ENCODE peak calls at places on chromosomes 11 and 22, in nine cellular contexts. O is HL-60, S is kidney, E is fibroblast of lung, H is epithelial cell of esophagus, G is GM12864, X is IMR-90, Q is fibroblast of mammary gland, B is pancreas. A is an unnamed sample.

GRCh38 chr11:8338138-8338537 is 74.5 kb upstream of the LMO1 start:
- DNase-seq in O (peak), S (no peak), E (peak), H (peak), G (no peak), X (peak), Q (peak), B (no peak), A (no peak)

GRCh38 chr11:12091957-12092558 is 18.3 kb upstream of the MICAL2 start:
- DNase-seq in O (no peak), S (no peak), E (no peak), H (no peak), G (no peak), X (no peak), Q (no peak), B (no peak), A (no peak)

GRCh38 chr11:64813826-64814225 is 3.5 kb upstream of the MEN1 start:
- DNase-seq in O (no peak), S (no peak), E (no peak), H (no peak), G (no peak), X (no peak), Q (no peak), B (peak), A (no peak)

GRCh38 chr11:6646040-6646439 is 9.6 kb downstream of the DCHS1 start:
- DNase-seq in O (peak), S (peak), E (peak), H (no peak), G (no peak), X (peak), Q (peak), B (no peak), A (peak)

GRCh38 chr11:61814958-61815789 is 1.6 kb downstream of the FADS1 start:
- DNase-seq in O (peak), S (peak), E (peak), H (peak), G (peak), X (peak), Q (peak), B (peak), A (peak)

GRCh38 chr22:24894998-24895397 is 51.5 kb downstream of the LHFPL7 start:
- DNase-seq in O (peak), S (peak), E (peak), H (peak), G (no peak), X (no peak), Q (peak), B (peak), A (peak)

GRCh38 chr11:12785901-12786300 is 111.7 kb downstream of the TEAD1 start:
- DNase-seq in O (no peak), S (no peak), E (no peak), H (no peak), G (no peak), X (no peak), Q (no peak), B (peak), A (no peak)

GRCh38 chr11:77067776-77068460 is 1.1 kb downstream of the CAPN5 start:
- DNase-seq in O (no peak), S (peak), E (no peak), H (no peak), G (no peak), X (no peak), Q (no peak), B (no peak), A (no peak)

GRCh38 chr11:19422257-19422656 is 181.5 kb upstream of the E2F8 start:
- DNase-seq in O (no peak), S (no peak), E (no peak), H (no peak), G (no peak), X (no peak), Q (no peak), B (no peak), A (no peak)

GRCh38 chr11:130428271-130428670 is at the start of gene ADAMTS8:
- DNase-seq in O (no peak), S (no peak), E (no peak), H (no peak), G (no peak), X (no peak), Q (no peak), B (no peak), A (no peak)

GRCh38 chr11:73423506-73423905 is 47.3 kb downstream of the RELT start:
- DNase-seq in O (no peak), S (no peak), E (no peak), H (peak), G (no peak), X (no peak), Q (no peak), B (no peak), A (no peak)

GRCh38 chr11:12233602-12233925 is 123.2 kb downstream of the MICAL2 start:
- DNase-seq in O (no peak), S (no peak), E (no peak), H (no peak), G (no peak), X (no peak), Q (no peak), B (no peak), A (no peak)

GRCh38 chr11:83641511-83641910 is 355.3 kb upstream of the CCDC90B start:
- DNase-seq in O (no peak), S (no peak), E (peak), H (no peak), G (no peak), X (peak), Q (peak), B (no peak), A (peak)

GRCh38 chr22:32144875-32145274 is 14.2 kb downstream of the C22orf42 start:
- DNase-seq in O (peak), S (no peak), E (no peak), H (peak), G (no peak), X (no peak), Q (no peak), B (no peak), A (no peak)

GRCh38 chr11:19511413-19512183 is 201.0 kb upstream of the NAV2 start:
- DNase-seq in O (no peak), S (peak), E (peak), H (no peak), G (no peak), X (no peak), Q (peak), B (no peak), A (no peak)

GRCh38 chr22:47655930-47656329 is 893.5 kb downstream of the TBC1D22A start:
- DNase-seq in O (no peak), S (no peak), E (no peak), H (no peak), G (no peak), X (no peak), Q (no peak), B (no peak), A (no peak)

GRCh38 chr11:110565690-110566336 is 136.1 kb downstream of the FDX1 start:
- DNase-seq in O (no peak), S (no peak), E (no peak), H (peak), G (no peak), X (no peak), Q (no peak), B (no peak), A (no peak)

GRCh38 chr11:82823635-82824614 is 76.3 kb downstream of the PRCP start:
- DNase-seq in O (no peak), S (no peak), E (no peak), H (no peak), G (no peak), X (no peak), Q (no peak), B (no peak), A (no peak)

GRCh38 chr11:131033151-131033651 is 116.9 kb upstream of the SNX19 start:
- DNase-seq in O (no peak), S (peak), E (peak), H (peak), G (no peak), X (peak), Q (peak), B (peak), A (peak)

GRCh38 chr11:92322225-92322624 is 97.6 kb downstream of the FAT3 start:
- DNase-seq in O (no peak), S (no peak), E (peak), H (peak), G (no peak), X (peak), Q (peak), B (no peak), A (no peak)

GRCh38 chr22:33921576-33922181 is 1.4 kb upstream of the LARGE1 start:
- DNase-seq in O (no peak), S (peak), E (peak), H (peak), G (no peak), X (peak), Q (peak), B (peak), A (no peak)

DNA sequence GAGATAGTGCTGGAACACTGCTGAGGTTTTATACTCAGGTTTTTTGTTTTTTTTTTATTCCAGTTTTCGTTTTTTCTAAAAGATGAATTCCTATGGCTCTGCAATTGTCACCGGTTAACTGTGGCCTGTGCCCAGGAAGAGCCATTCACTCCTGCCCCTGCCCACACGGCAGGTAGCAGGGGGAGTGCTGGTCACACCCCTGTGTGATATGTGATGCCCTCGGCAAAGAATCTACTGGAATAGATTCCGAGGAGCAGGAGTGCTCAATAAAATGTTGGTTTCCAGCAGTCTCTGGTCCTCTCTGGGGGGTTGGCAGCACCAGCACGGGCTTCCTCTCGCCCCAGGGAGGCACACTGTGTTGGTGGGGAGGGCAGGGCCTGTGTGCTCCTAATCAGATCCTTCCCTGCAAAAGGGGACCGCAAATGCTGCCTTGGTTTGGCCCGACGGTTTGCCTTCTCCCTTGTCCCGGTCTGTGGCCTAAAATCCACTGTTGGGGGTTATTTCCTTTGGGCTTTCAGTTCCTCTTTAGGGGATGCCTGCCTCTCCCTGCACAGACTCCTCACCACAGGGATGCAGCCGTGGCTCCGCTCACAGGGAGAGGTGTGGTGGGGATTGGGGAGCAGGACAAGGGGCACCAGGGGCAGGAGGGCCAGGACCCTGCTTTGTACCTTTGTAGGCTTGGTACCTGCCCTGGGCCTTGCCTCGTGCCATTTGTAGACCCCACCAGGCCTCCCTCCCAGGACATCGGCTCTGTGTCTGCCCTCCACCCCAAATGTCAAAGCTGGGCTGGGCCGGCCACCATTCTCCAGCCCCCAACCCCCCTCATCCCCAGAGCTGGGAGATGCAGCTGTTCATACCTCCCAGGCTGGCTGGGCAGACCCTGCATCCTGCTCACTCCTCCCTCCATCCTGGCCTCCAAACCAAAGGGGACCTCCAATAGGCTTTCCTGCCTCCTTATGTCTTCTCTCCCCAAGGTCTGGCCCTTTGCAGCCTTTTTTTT is 13.5 kb downstream of the MCAT start:
- DNase-seq in O (peak), S (no peak), E (no peak), H (no peak), G (no peak), X (no peak), Q (no peak), B (no peak), A (no peak)
- H3K4me3 ChIP-seq in O (no peak), S (no peak), E (no peak), H (no peak), G (no peak), X (no peak), Q (no peak), B (no peak), A (no peak)

GRCh38 chr22:37499006-37499707 is 13.0 kb upstream of the MFNG start:
- DNase-seq in O (no peak), S (no peak), E (peak), H (no peak), G (no peak), X (no peak), Q (no peak), B (no peak), A (no peak)
- H3K4me3 ChIP-seq in O (no peak), S (no peak), E (no peak), H (no peak), G (no peak), X (no peak), Q (no peak), B (no peak), A (no peak)

DNA sequence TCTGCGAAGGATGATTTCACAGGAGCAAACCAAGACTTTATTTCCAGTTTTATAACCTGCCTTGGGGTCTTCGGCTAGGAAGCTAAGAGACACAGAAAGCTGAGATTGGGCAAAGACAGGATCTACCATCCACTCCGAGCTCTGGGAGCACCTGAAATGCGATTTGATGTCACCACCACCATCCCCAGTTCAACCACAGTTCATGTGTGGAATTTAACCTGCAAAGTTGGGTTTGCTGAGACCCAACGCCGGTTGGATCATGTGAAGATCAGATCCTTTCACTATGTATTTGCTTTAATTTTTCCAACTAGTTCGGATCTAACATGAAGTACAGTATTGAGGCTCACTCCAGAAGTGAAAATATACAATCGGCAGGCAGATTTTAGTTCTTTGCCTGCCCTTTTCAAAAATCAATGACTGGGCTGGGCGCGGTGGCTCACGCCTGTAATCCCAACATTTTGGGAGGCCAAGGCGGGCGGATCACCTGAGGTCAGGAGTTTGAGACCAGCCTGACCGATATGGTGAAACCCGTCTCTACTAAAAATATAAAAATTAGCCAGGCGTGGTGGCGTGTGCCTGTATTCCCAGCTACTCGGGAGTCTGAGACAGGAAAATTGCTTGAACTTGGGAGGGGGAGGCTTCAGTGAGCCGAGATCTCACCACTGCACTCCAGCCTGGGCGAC is 1.4 kb upstream of the C11orf24 start:
- DNase-seq in O (no peak), S (no peak), E (no peak), H (no peak), G (no peak), X (no peak), Q (no peak), B (no peak), A (no peak)
- H3K4me3 ChIP-seq in O (no peak), S (no peak), E (no peak), H (no peak), G (peak), X (no peak), Q (no peak), B (peak), A (no peak)

GRCh38 chr22:16815073-16815472 is 10.1 kb downstream of the XKR3 start:
- DNase-seq in O (no peak), S (no peak), E (no peak), H (no peak), G (no peak), X (no peak), Q (no peak), B (no peak), A (no peak)

GRCh38 chr22:16819249-16819648 is 6.0 kb downstream of the XKR3 start:
- DNase-seq in O (no peak), S (no peak), E (no peak), H (no peak), G (no peak), X (no peak), Q (peak), B (no peak), A (no peak)

DNA sequence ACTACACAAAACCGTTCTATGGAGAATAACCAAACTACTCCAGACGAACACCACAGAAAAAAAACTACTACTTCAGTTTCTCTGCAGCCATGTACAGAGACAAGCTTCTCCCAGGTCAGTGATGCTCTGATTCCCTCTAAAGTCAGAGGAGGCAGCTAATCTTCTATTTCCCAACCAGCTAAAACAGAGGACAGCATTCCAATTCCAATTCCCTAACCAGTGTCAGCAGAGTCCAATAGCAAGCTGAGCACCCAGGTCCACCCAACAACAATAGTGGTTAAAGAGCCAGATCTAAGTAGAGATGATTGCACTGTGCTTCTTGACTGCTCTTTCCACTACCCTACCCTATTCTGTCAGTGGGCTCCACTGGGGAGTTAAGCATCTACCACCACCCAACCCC is 6.7 kb downstream of the XKR3 start:
- DNase-seq in O (no peak), S (no peak), E (no peak), H (no peak), G (no peak), X (no peak), Q (no peak), B (no peak), A (no peak)
- H3K4me3 ChIP-seq in O (no peak), S (no peak), E (no peak), H (no peak), G (no peak), X (no peak), Q (no peak), B (no peak), A (no peak)

GRCh38 chr11:67440229-67441081 is 2.8 kb downstream of the CORO1B start:
- DNase-seq in O (no peak), S (no peak), E (no peak), H (no peak), G (no peak), X (no peak), Q (no peak), B (no peak), A (no peak)
- H3K4me3 ChIP-seq in O (no peak), S (no peak), E (no peak), H (no peak), G (no peak), X (no peak), Q (no peak), B (no peak), A (no peak)

GRCh38 chr11:37710031-37710430 is 1112.0 kb upstream of the RAG2 start:
- DNase-seq in O (no peak), S (no peak), E (peak), H (no peak), G (no peak), X (peak), Q (no peak), B (no peak), A (peak)

DNA sequence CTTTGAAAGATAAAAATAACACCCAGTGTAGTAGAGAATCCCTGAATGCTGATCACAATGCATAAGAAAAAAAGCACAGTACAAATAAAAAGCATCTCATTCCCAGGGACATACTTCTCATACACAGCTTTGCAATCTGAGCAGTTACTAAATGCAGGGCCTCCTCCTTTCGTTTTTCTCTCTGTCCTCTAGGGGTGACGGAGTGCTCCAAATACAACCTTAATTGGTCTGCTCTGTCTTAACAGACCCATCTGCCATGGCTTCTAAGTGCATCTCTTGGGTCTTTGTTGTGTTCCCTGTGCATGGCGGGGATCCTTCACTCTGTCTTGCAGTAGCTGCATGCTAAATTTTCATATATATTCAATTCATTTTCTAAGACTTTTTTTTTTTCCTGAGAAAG is 1114.2 kb upstream of the RAG2 start:
- DNase-seq in O (no peak), S (no peak), E (peak), H (peak), G (no peak), X (peak), Q (no peak), B (no peak), A (no peak)
- H3K4me3 ChIP-seq in O (no peak), S (no peak), E (no peak), H (no peak), G (no peak), X (no peak), Q (no peak), B (no peak), A (no peak)

DNA sequence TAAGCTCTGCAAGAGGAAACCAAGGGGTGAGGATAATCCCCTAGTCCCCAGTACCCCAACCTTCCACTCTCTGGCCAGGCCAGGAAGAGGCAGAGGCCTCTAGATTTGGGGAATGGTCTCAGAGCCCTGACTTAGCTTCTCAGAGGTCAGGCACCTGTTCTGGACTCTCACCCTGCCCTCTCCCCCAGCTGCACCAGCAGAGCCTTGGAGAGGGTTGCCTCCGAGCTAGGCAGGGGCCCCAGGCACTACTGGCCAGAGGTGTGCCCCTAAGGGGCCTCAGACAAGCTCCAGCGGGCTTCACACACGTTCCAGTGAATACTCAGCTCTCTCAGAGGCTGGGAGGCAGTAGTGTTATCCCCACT is 8.0 kb downstream of the FREY1 start:
- DNase-seq in O (no peak), S (no peak), E (no peak), H (no peak), G (no peak), X (no peak), Q (no peak), B (no peak), A (no peak)
- H3K4me3 ChIP-seq in O (no peak), S (peak), E (no peak), H (no peak), G (no peak), X (no peak), Q (peak), B (no peak), A (peak)

DNA sequence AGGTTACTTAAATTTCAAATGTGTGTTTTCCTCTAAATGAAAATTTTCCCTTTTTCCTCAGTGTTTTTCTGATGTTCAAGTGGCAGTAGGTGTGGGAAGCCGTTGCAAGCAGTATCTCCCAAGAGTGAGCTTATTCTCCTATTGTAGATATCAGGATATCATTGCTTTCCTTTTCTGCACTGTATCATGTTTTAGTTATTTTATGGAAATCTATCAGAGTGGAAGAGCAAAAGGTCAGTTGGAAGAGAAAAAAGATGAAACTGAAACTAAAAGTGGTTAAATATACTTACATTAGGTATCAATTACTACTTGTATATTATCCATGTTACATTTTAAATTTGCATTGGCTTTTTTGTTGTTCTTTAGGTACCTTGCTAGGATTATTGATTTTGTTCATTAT is 57.0 kb downstream of the PDE3B start:
- DNase-seq in O (no peak), S (no peak), E (peak), H (no peak), G (no peak), X (no peak), Q (no peak), B (no peak), A (no peak)
- H3K4me3 ChIP-seq in O (no peak), S (no peak), E (no peak), H (no peak), G (no peak), X (no peak), Q (no peak), B (no peak), A (no peak)

GRCh38 chr11:34624069-34624468 is 3.2 kb downstream of the EHF start:
- DNase-seq in O (no peak), S (no peak), E (no peak), H (peak), G (peak), X (no peak), Q (no peak), B (no peak), A (no peak)
- H3K4me3 ChIP-seq in O (no peak), S (no peak), E (no peak), H (peak), G (peak), X (no peak), Q (no peak), B (peak), A (no peak)

A was measured in skeletal muscle cell.